ENCODE peak calls at places on chromosomes 4 and X, in nine cellular contexts. A is tibial artery; L is MM.1S; Q is aorta; U is RWPE1; Y is effector memory CD4-positive, alpha-beta T cell; P is cardiac muscle cell; Z is neural progenitor cell; K is GM23248. R is an unnamed sample.

GRCh38 chr4:156362581-156362980 is 408.9 kb upstream of the CTSO start:
- DNase-seq in Q (no peak), K (peak; percentile 50), U (no peak), L (no peak), P (peak; percentile 3), Y (no peak), Z (no peak), A (no peak), R (no peak)

GRCh38 chr4:168587326-168588125 is 90.7 kb downstream of the PALLD start:
- DNase-seq in A (peak; percentile 44), Z (no peak), K (peak; percentile 92), P (peak; percentile 84), U (peak; percentile 86), Q (peak; percentile 74), Y (no peak), L (no peak), R (no peak)

GRCh38 chr4:92615049-92615448 is 311.3 kb downstream of the GRID2 start:
- DNase-seq in Z (peak; percentile 90), L (no peak), Q (no peak), Y (no peak), U (no peak), K (no peak), A (no peak), P (no peak), R (no peak)

GRCh38 chrX:1485033-1485432 is 32.3 kb upstream of the ASMTL start:
- DNase-seq in L (no peak), K (no peak), A (no peak), U (no peak), P (no peak), Z (no peak), Q (peak; percentile 24), Y (no peak), R (no peak)

GRCh38 chrX:67544871-67545771 is 1.3 kb downstream of the AR start:
- DNase-seq in A (no peak), Q (peak; percentile 78), Y (no peak), P (peak; percentile 33), L (no peak), Z (peak; percentile 48), U (no peak), K (peak; percentile 63), R (no peak)

GRCh38 chrX:154019633-154020499 is at the start of gene IRAK1:
- DNase-seq in Z (peak; percentile 70), A (peak; percentile 48), P (peak; percentile 68), K (peak; percentile 83), L (peak; percentile 56), Q (peak; percentile 86), Y (peak; percentile 46), U (peak; percentile 62), R (peak; percentile 68)

GRCh38 chrX:56120242-56120641 is 111.9 kb upstream of the KLF8 start:
- DNase-seq in Y (no peak), Z (no peak), A (no peak), K (no peak), L (no peak), U (no peak), Q (no peak), P (no peak), R (no peak)

GRCh38 chrX:31832263-31832662 is 760.4 kb upstream of the FTHL17 start:
- DNase-seq in K (no peak), U (peak; percentile 16), A (no peak), L (no peak), Z (no peak), P (no peak), Y (no peak), Q (no peak), R (no peak)

GRCh38 chr4:8727131-8727530 is 134.6 kb downstream of the CPZ start:
- DNase-seq in A (no peak), L (no peak), Q (peak; percentile 59), P (no peak), K (no peak), Z (no peak), Y (no peak), U (no peak), R (peak; percentile 6)

GRCh38 chr4:10123227-10124101 is 6.9 kb upstream of the WDR1 start:
- DNase-seq in U (no peak), Y (no peak), K (no peak), A (no peak), Q (no peak), Z (peak; percentile 67), P (peak; percentile 68), L (peak; percentile 48), R (peak; percentile 45)

GRCh38 chr4:138507527-138507926 is 265.4 kb upstream of the SLC7A11 start:
- DNase-seq in P (peak; percentile 54), Q (no peak), U (no peak), Z (no peak), Y (no peak), K (peak; percentile 39), A (no peak), L (no peak), R (no peak)

GRCh38 chr4:19945979-19946380 is 305.7 kb upstream of the SLIT2 start:
- DNase-seq in K (peak; percentile 93), Y (no peak), A (no peak), Z (no peak), L (no peak), P (peak; percentile 99), Q (no peak), U (peak; percentile 48), R (no peak)

GRCh38 chrX:40010550-40011364 is 87.0 kb downstream of the BCOR start:
- DNase-seq in Z (peak; percentile 58), L (no peak), P (no peak), A (no peak), U (no peak), Y (no peak), Q (peak; percentile 40), K (no peak), R (no peak)

GRCh38 chrX:102765217-102765616 is 44.7 kb downstream of the GPRASP3 start:
- DNase-seq in K (peak; percentile 69), P (peak; percentile 84), Y (no peak), A (peak; percentile 23), L (no peak), Z (no peak), Q (no peak), U (peak; percentile 9), R (peak; percentile 74)

GRCh38 chrX:154599531-154599930 is 14.6 kb downstream of the CTAG1A start:
- DNase-seq in Z (no peak), L (no peak), U (no peak), P (no peak), K (no peak), Q (no peak), A (no peak), Y (no peak), R (no peak)

GRCh38 chr4:88583643-88584470 is 8.4 kb upstream of the HERC3 start:
- DNase-seq in U (no peak), P (no peak), L (no peak), Y (no peak), A (no peak), Q (no peak), K (peak; percentile 31), Z (no peak), R (no peak)

GRCh38 chrX:54043084-54043483 is 1.2 kb downstream of the PHF8 start:
- DNase-seq in Z (no peak), U (no peak), K (peak; percentile 15), L (no peak), P (no peak), A (no peak), Y (no peak), Q (no peak), R (no peak)

GRCh38 chrX:46627700-46628405 is 54.3 kb downstream of the CHST7 start:
- DNase-seq in P (no peak), U (no peak), K (peak; percentile 10), Y (no peak), A (peak; percentile 40), L (no peak), Z (no peak), Q (no peak), R (no peak)
- H3K27ac ChIP-seq in P (no peak overlapping the region), U (no peak overlapping the region), K (peak overlapping the region; percentile 81), Y (no peak overlapping the region), A (no peak overlapping the region), L (peak overlapping the region; percentile 88), Z (no peak overlapping the region), Q (no peak overlapping the region), R (no peak overlapping the region)

GRCh38 chrX:19372170-19373033 is 28.7 kb downstream of the PDHA1 start:
- DNase-seq in Y (peak; percentile 42), Z (peak; percentile 77), Q (peak; percentile 86), L (peak; percentile 61), P (peak; percentile 75), U (peak; percentile 65), A (peak; percentile 45), K (peak; percentile 78), R (peak; percentile 85)

GRCh38 chrX:19377799-19378198 is 34.1 kb downstream of the PDHA1 start:
- DNase-seq in Q (no peak), Z (no peak), U (no peak), P (no peak), K (no peak), L (no peak), Y (no peak), A (no peak), R (no peak)

GRCh38 chrX:19375546-19375945 is 31.8 kb downstream of the PDHA1 start:
- DNase-seq in U (no peak), L (no peak), Q (no peak), Z (no peak), K (no peak), A (no peak), Y (no peak), P (no peak), R (no peak)

DNA sequence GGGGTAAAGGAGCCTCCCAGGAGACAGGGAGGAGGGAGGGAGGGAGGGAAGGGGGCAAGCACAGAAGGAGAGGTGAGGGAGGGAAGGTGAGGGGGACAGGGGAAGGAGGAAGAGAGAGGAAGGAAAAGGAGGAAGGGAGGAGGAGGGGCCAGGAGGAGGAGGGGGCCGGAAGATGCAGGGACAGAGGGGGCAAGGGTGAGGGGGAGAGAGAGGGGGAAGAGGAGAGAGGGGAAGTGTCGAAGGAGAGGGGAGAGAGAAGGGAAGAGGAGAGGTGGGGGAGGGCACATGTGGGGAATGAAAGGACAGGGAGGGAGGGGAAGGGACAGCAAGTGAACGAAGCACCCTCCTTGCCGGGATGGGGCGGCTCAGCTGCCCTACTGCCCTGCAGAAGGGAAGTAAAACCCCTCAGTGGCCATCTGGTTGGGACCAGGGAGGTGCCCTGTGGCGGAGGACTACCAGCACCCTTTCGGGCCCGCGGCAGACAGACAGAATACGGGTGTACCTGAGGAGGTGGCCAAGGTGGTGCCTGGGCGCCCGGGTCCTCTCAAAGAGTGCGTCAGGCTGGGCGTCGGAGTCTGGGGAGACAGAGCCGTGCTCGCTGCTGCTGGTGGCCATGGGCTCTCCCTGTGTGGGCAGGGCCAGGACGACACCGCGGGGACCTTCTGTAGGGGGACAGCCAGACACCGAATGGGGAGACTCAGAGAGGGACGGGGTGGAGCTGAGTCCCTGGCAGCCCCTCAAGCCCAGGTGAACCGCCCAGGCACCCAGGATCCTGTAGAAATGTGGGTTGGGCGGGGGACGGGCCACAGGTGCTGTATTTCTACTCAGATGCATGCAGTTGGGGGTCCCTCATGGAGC is 29.5 kb downstream of the PDHA1 start:
- DNase-seq in Y (no peak), L (no peak), P (no peak), Q (peak; percentile 76), Z (peak; percentile 13), U (no peak), A (no peak), K (no peak), R (no peak)
- H3K27ac ChIP-seq in Y (no peak overlapping the region), L (no peak overlapping the region), P (no peak overlapping the region), Q (no peak overlapping the region), Z (no peak overlapping the region), U (no peak overlapping the region), A (no peak overlapping the region), K (no peak overlapping the region), R (peak overlapping the region; percentile 77)

GRCh38 chrX:41718481-41719245 is 5.3 kb upstream of the GPR82 start:
- DNase-seq in A (no peak), L (no peak), Z (peak; percentile 83), Y (no peak), U (no peak), K (no peak), Q (no peak), P (no peak), R (no peak)
- H3K27ac ChIP-seq in A (no peak overlapping the region), L (no peak overlapping the region), Z (peak overlapping the region; percentile 62), Y (no peak overlapping the region), U (no peak overlapping the region), K (no peak overlapping the region), Q (no peak overlapping the region), P (no peak overlapping the region), R (no peak overlapping the region)

GRCh38 chr4:82357640-82358039 is 16.2 kb downstream of the HNRNPD start:
- DNase-seq in L (no peak), Y (no peak), U (no peak), K (no peak), Q (no peak), A (no peak), Z (no peak), P (no peak), R (no peak)
- H3K27ac ChIP-seq in L (no peak overlapping the region), Y (no peak overlapping the region), U (no peak overlapping the region), K (no peak overlapping the region), Q (no peak overlapping the region), A (no peak overlapping the region), Z (no peak overlapping the region), P (no peak overlapping the region), R (no peak overlapping the region)